ENCODE peak calls at places on chromosomes 3 and 15, in four cellular contexts. W is effector memory CD8-positive, alpha-beta T cell; N is T-helper 2 cell; H is mesothelial cell of epicardium. I is an unnamed sample.
A peak's percentile ranks its signal among the peaks of the same experiment; 100 is the strongest.

GRCh38 chr15:99403597-99403996 is 152.3 kb downstream of the LRRC28 start:
- DNase-seq in W (no peak), N (no peak), H (no peak), I (no peak)

GRCh38 chr3:182238141-182238540 is 526.4 kb downstream of the SOX2 start:
- DNase-seq in H (no peak), N (no peak), W (no peak), I (no peak)

GRCh38 chr15:78358114-78358513 is 18.0 kb downstream of the CRABP1 start:
- DNase-seq in H (no peak), N (no peak), W (no peak), I (no peak)

GRCh38 chr15:39511915-39512260 is 69.0 kb upstream of the THBS1 start:
- DNase-seq in N (no peak), W (no peak), H (no peak), I (no peak)

GRCh38 chr3:52185837-52186236 is 12.1 kb upstream of the ALAS1 start:
- DNase-seq in N (no peak), W (no peak), H (no peak), I (no peak)

GRCh38 chr15:74319596-74320357 is 47.7 kb downstream of the CYP11A1 start:
- DNase-seq in H (no peak), N (no peak), W (no peak), I (no peak)

GRCh38 chr3:37290551-37290950 is 116.2 kb upstream of the LRRFIP2 start:
- DNase-seq in W (no peak), N (no peak), H (no peak), I (no peak)

GRCh38 chr3:84547971-84548970 is 410.5 kb upstream of the CADM2 start:
- DNase-seq in H (no peak), N (no peak), W (no peak), I (peak; percentile 24)

GRCh38 chr3:58214484-58215316 is 3.9 kb upstream of the DNASE1L3 start:
- DNase-seq in H (no peak), N (no peak), W (no peak), I (no peak)

GRCh38 chr3:66490984-66491383 is 9.8 kb downstream of the LRIG1 start:
- DNase-seq in H (no peak), W (no peak), N (no peak), I (no peak)

GRCh38 chr3:12986521-12986920 is 86.7 kb downstream of the IQSEC1 start:
- DNase-seq in W (no peak), N (no peak), H (no peak), I (no peak)

GRCh38 chr15:67504796-67505195 is 16.1 kb upstream of the C15orf61 start:
- DNase-seq in N (no peak), W (no peak), H (no peak), I (no peak)

GRCh38 chr3:193960485-193961172 is 175.3 kb upstream of the HES1 start:
- DNase-seq in W (no peak), N (no peak), H (peak; percentile 56), I (no peak)

GRCh38 chr3:122312826-122313225 is 12.2 kb upstream of the CSTA start:
- DNase-seq in H (no peak), W (no peak), N (no peak), I (no peak)

GRCh38 chr15:83158393-83158792 is 49.2 kb downstream of the HDGFL3 start:
- DNase-seq in N (no peak), W (no peak), H (no peak), I (no peak)

GRCh38 chr15:52709172-52709979 is 30.2 kb upstream of the ATOSA start:
- DNase-seq in N (no peak), W (no peak), H (no peak), I (no peak)

GRCh38 chr3:80914854-80915253 is 846.6 kb downstream of the GBE1 start:
- DNase-seq in W (no peak), N (no peak), H (no peak), I (no peak)

GRCh38 chr3:113241292-113242033 is 30.1 kb downstream of the BOC start:
- DNase-seq in H (peak; percentile 53), W (no peak), N (no peak), I (no peak)

GRCh38 chr3:190658106-190658505 is 144.2 kb downstream of the IL1RAP start:
- DNase-seq in W (no peak), H (no peak), N (no peak), I (no peak)

GRCh38 chr3:43872301-43872700 is 181.6 kb downstream of the ABHD5 start:
- DNase-seq in N (no peak), H (no peak), W (no peak), I (no peak)

GRCh38 chr15:36432162-36432561 is 147.3 kb upstream of the CDIN1 start:
- DNase-seq in N (no peak), H (no peak), W (no peak), I (no peak)

GRCh38 chr15:53520867-53521525 is 238.5 kb downstream of the WDR72 start:
- DNase-seq in W (no peak), N (no peak), H (no peak), I (no peak)

GRCh38 chr15:96356494-96357455 is 26.3 kb downstream of the NR2F2 start:
- DNase-seq in W (peak; percentile 46), N (peak; percentile 50), H (peak; percentile 95), I (peak; percentile 52)

GRCh38 chr3:195812366-195812765 is 637 bp upstream of the MUC4 start:
- DNase-seq in H (no peak), W (no peak), N (no peak), I (no peak)

GRCh38 chr3:112813723-112814171 is 32.9 kb downstream of the CD200R1L start:
- DNase-seq in N (no peak), H (no peak), W (no peak), I (no peak)

GRCh38 chr3:150871192-150871591 is 34.0 kb downstream of the MINDY4B start:
- DNase-seq in W (no peak), H (no peak), N (no peak), I (no peak)